ENCODE peak calls at places on chromosome X, in four cellular contexts. D is K562, I is GM12892, C is GM12878. T is an unnamed sample.

GRCh38 chrX:24189490-24189889 is 40.0 kb downstream of the ZFX start:
- DNase-seq in D (no peak), I (no peak), C (no peak), T (no peak)

GRCh38 chrX:15781964-15782711 is 8.1 kb upstream of the ZRSR2 start:
- DNase-seq in D (no peak), I (peak), C (peak), T (no peak)

GRCh38 chrX:148601034-148601433 is 100.6 kb downstream of the AFF2 start:
- DNase-seq in D (peak), I (no peak), C (no peak), T (no peak)

GRCh38 chrX:39263946-39264483 is 462.8 kb downstream of the MID1IP1 start:
- DNase-seq in D (no peak), I (no peak), C (no peak), T (no peak)

GRCh38 chrX:28888421-28888820 is 301.2 kb downstream of the IL1RAPL1 start:
- DNase-seq in D (no peak), I (no peak), C (no peak), T (no peak)

GRCh38 chrX:43564953-43565352 is 91.1 kb upstream of the MAOA start:
- DNase-seq in D (no peak), I (no peak), C (no peak), T (no peak)

GRCh38 chrX:154327026-154327820 is 31.6 kb downstream of the TKTL1 start:
- DNase-seq in D (no peak), I (no peak), C (no peak), T (no peak)

GRCh38 chrX:18964026-18964425 is 19.9 kb downstream of the PHKA2 start:
- DNase-seq in D (no peak), I (no peak), C (no peak), T (no peak)

GRCh38 chrX:140725500-140725899 is 15.9 kb downstream of the LINC00632 start:
- DNase-seq in D (no peak), I (no peak), C (no peak), T (no peak)

GRCh38 chrX:23052324-23052723 is 52.6 kb downstream of the DDX53 start:
- DNase-seq in D (no peak), I (no peak), C (no peak), T (no peak)

GRCh38 chrX:153662266-153662665 is 11.3 kb downstream of the PNCK start:
- DNase-seq in D (no peak), I (no peak), C (no peak), T (no peak)

GRCh38 chrX:71998836-71999509 is 88.3 kb downstream of the NHSL2 start:
- DNase-seq in D (peak), I (peak), C (no peak), T (no peak)

GRCh38 chrX:141619336-141619735 is 29.8 kb downstream of the SPANXA2 start:
- DNase-seq in D (no peak), I (no peak), C (no peak), T (no peak)

GRCh38 chrX:101287402-101287801 is 3.7 kb downstream of the TAF7L start:
- DNase-seq in D (peak), I (no peak), C (peak), T (no peak)

GRCh38 chrX:81259008-81259713 is 57.3 kb downstream of the SH3BGRL start:
- DNase-seq in D (no peak), I (no peak), C (no peak), T (no peak)

GRCh38 chrX:21831496-21831895 is 7.9 kb upstream of the MBTPS2 start:
- DNase-seq in D (no peak), I (no peak), C (no peak), T (no peak)

GRCh38 chrX:109843963-109844751 is 111.1 kb upstream of the ACSL4 start:
- DNase-seq in D (no peak), I (no peak), C (no peak), T (no peak)

GRCh38 chrX:2145672-2146412 is 354.9 kb downstream of the DHRSX start:
- DNase-seq in D (no peak), I (no peak), C (no peak), T (no peak)

GRCh38 chrX:79556750-79557149 is 189.6 kb upstream of the ITM2A start:
- DNase-seq in D (no peak), I (no peak), C (no peak), T (no peak)

GRCh38 chrX:136203438-136203837 is 47.8 kb downstream of the MAP7D3 start:
- DNase-seq in D (no peak), I (no peak), C (no peak), T (no peak)

GRCh38 chrX:154717824-154718223 is 33.1 kb downstream of the GAB3 start:
- DNase-seq in D (peak), I (no peak), C (no peak), T (no peak)

GRCh38 chrX:120015145-120016067 is 62.1 kb downstream of the RHOXF2B start:
- DNase-seq in D (no peak), I (no peak), C (no peak), T (no peak)

GRCh38 chrX:135931644-135932487 is 38.4 kb downstream of the SAGE1 start:
- DNase-seq in D (peak), I (no peak), C (no peak), T (peak)

GRCh38 chrX:37348237-37349130 is 680 bp upstream of the PRRG1 start:
- DNase-seq in D (no peak), I (no peak), C (no peak), T (no peak)

GRCh38 chrX:101485212-101486064 is at the start of gene ARMCX4:
- DNase-seq in D (no peak), I (no peak), C (no peak), T (peak)

GRCh38 chrX:57137481-57137880 is 284 bp upstream of the SPIN2A start:
- DNase-seq in D (no peak), I (no peak), C (no peak), T (no peak)

GRCh38 chrX:49166914-49167739 is 4.6 kb downstream of the MAGIX start:
- DNase-seq in D (peak), I (no peak), C (peak), T (no peak)

GRCh38 chrX:12702509-12703091 is 88.6 kb upstream of the PRPS2 start:
- DNase-seq in D (peak), I (no peak), C (no peak), T (no peak)

GRCh38 chrX:9333873-9334272 is 131.0 kb upstream of the TBL1X start:
- DNase-seq in D (no peak), I (no peak), C (no peak), T (no peak)

GRCh38 chrX:52363247-52363883 is 5.5 kb upstream of the XAGE2 start:
- DNase-seq in D (peak), I (no peak), C (no peak), T (no peak)
- TF ChIP-seq TAF1 in D (no peak), I (no peak), C (no peak), T (no peak)

GRCh38 chrX:103918584-103919335 is 43.7 kb upstream of the TMSB15B start:
- DNase-seq in D (no peak), I (peak), C (no peak), T (peak)
- TF ChIP-seq TAF1 in D (no peak), I (no peak), C (peak), T (peak)

DNA sequence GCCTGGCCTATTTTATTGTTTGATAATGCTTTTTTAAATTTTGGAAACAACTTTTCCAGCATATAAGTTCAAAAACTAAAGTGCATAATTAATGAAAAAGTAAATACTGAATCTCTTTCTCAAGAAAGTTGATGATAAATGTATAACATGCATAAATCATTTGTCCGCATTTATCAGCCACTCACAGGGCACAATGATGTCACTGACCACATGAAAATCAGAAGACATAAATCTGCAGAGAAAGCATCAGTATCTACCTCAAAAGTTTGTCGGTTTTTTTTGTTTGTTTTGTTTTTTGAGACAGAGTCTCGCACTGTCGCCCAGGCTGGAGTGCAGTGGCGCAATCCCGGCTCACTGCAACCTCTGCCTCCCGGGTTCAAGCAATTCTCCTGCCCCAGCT is 5.5 kb upstream of the HPRT1 start:
- DNase-seq in D (no peak), I (no peak), C (no peak), T (no peak)
- TF ChIP-seq TAF1 in D (no peak), I (no peak), C (no peak), T (no peak)

DNA sequence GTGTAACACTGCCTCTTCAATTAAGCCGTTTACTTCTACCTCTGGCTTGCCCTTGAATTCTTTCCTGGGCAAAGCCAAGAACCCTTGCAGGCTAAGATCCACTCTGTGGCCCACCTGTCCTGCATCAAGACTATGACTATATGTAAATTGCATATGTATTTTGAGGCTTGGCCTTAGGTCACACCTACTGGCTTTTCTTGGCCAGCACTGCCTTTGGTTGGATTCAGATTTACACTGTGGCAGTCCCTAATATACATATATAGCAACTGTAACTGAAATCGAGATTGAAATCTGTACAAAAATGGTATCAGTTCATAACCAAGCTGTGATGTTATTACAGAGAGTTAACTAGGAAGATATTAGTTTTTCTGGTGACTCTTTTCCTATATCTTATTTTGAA is 151.5 kb downstream of the CFAP47 start:
- DNase-seq in D (no peak), I (no peak), C (no peak), T (no peak)
- TF ChIP-seq TAF1 in D (no peak), I (no peak), C (no peak), T (no peak)

DNA sequence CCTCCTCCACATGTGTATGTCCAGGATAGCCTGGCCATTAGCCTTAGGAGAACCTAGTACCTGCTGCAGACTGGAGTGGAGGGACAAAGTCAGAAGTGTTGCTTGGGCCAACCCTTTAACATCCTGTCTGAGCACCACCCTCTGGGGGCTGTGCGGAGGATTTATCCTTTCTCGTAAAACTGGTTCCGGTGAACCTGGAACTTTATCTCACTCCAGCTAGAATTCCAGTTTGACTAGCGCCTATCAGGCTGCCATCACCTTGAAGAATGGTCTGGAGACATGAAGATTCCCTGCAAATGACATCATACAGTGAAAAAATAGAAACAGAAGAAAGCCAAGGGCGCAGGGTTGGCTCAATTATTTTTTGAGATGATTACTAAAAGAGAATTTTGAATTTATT is 4.0 kb downstream of the TCEAL8 start:
- DNase-seq in D (peak), I (no peak), C (no peak), T (no peak)
- TF ChIP-seq TAF1 in D (no peak), I (no peak), C (no peak), T (no peak)

GRCh38 chrX:111353810-111354209 is 58.2 kb downstream of the DCX start:
- DNase-seq in D (no peak), I (no peak), C (no peak), T (no peak)

GRCh38 chrX:111349934-111350333 is 62.1 kb downstream of the DCX start:
- DNase-seq in D (no peak), I (no peak), C (no peak), T (no peak)

GRCh38 chrX:111352424-111352823 is 59.6 kb downstream of the DCX start:
- DNase-seq in D (no peak), I (no peak), C (no peak), T (no peak)

GRCh38 chrX:111349098-111349497 is 62.9 kb downstream of the DCX start:
- DNase-seq in D (no peak), I (no peak), C (no peak), T (no peak)

DNA sequence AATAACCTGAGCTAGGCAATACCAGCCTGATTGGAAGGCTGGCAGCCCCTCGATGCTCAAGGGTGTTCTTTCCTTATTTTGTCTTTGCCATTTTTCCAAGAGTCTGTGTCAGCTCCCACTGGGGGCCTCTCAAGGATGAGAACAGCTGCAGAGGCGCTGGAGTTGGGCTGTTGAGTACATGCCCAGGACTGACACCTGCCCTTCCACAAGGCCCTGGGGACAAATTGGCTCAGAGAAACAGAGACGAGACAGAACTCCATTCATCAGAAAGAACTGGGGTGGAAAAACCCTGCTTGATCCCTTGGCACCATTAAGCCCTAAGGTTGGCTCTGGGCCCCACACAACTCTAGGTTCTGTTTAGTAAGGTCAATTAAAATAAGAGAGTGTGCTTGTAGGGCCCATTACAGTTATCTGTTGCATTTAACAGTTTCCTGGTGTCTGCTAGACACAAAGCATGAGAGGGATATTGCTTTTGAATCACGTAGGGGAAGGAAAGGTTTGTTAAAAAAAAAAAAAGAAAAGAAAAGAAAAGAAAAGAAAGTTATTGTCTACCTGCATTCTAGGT is 63.5 kb downstream of the DCX start:
- DNase-seq in D (no peak), I (no peak), C (no peak), T (no peak)
- TF ChIP-seq TAF1 in D (no peak), I (no peak), C (no peak), T (no peak)

DNA sequence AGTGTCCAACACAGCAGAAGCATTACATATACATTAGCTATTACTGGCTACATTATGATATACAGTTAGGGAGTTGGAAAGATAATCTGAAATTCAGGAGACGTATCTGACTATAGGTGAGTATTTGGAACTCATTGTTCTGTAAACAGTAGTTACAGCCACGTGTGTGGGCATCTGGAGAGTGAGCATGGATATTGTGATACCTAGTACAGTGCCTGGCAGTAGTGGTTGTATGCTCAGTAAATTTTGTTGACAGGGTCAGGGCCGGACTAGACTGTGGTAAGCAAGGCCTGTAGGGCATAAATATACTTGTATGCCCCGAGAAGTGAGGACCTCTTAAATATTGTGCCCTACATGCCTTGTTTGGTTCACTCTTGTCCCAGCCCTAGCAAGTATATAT is 2.9 kb downstream of the F9 start:
- DNase-seq in D (no peak), I (no peak), C (no peak), T (no peak)
- TF ChIP-seq TAF1 in D (no peak), I (no peak), C (no peak), T (no peak)

GRCh38 chrX:64205735-64206491 is 405 bp upstream of the AMER1 start:
- DNase-seq in D (peak), I (peak), C (peak), T (peak)

GRCh38 chrX:64204252-64204651 is 1.3 kb downstream of the AMER1 start:
- DNase-seq in D (no peak), I (no peak), C (no peak), T (no peak)

GRCh38 chrX:64204701-64205440 is 637 bp downstream of the AMER1 start:
- DNase-seq in D (peak), I (peak), C (no peak), T (peak)

GRCh38 chrX:64206556-64207162 is 1.2 kb upstream of the AMER1 start:
- DNase-seq in D (no peak), I (no peak), C (no peak), T (no peak)

DNA sequence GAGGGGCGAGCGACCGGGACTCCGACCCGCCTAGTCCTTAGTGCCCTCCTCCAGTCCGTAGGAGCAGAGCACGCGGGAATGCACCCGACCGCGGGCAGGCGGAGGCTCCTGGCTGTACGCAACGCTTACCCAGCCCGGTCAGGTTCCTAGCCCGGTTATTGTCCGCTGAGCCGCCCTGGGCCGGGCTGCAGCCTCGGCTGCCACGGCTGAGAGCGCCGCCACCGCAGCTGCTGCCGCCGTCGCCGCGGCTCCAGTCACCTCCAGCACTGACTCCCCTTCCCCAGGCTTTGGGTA is at the start of gene AMER1:
- DNase-seq in D (no peak), I (no peak), C (no peak), T (no peak)
- TF ChIP-seq TAF1 in D (no peak), I (no peak), C (no peak), T (no peak)

DNA sequence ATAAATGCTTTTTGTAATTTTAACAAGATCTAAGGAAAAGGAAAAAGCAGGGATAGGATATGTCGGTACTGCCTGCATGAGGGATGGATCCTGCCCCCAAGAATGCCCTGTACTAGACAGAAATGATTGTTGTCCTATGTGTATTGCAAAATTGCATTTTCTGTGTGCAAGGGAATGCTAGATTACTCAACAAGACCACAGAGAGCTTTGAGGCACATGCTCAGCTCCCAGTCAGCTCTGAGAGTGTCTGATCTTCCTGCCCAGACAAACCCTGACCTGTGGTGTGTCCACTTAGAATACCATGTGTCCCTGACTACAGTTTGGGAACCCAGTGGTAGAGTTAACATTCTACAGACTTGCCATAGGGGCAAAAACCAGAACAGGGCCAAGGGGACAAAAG is 129.2 kb upstream of the PAK3 start:
- DNase-seq in D (no peak), I (no peak), C (no peak), T (no peak)
- TF ChIP-seq TAF1 in D (no peak), I (no peak), C (no peak), T (no peak)

GRCh38 chrX:30831082-30831481 is 58.0 kb downstream of the TAB3 start:
- DNase-seq in D (no peak), I (no peak), C (no peak), T (no peak)
- TF ChIP-seq TAF1 in D (no peak), I (no peak), C (no peak), T (no peak)